ENCODE peak calls at places on chromosomes 5 and 9, in four cellular contexts. One of them, this sample, is unnamed.
A peak's percentile ranks its signal among the peaks of the same experiment; 100 is the strongest.

GRCh38 chr9:89564257-89564878 is 40.4 kb upstream of the GADD45G start:
- DNase-seq in esophagus squamous epithelium: no peak
- DNase-seq in A549: no peak
- DNase-seq in naive thymus-derived CD4-positive, alpha-beta T cell: no peak
- DNase-seq in this sample: no peak

GRCh38 chr5:159965031-159965837 is 43.7 kb upstream of the TTC1 start:
- DNase-seq in esophagus squamous epithelium: no peak
- DNase-seq in A549: peak; percentile 36
- DNase-seq in naive thymus-derived CD4-positive, alpha-beta T cell: no peak
- DNase-seq in this sample: no peak

GRCh38 chr5:37272564-37272963 is 23.4 kb upstream of the CPLANE1 start:
- DNase-seq in A549: peak; percentile 41
- DNase-seq in naive thymus-derived CD4-positive, alpha-beta T cell: no peak
- DNase-seq in esophagus squamous epithelium: no peak
- DNase-seq in this sample: no peak

GRCh38 chr5:165209101-165209727 is 1703.8 kb downstream of the MAT2B start:
- DNase-seq in A549: peak; percentile 2
- DNase-seq in esophagus squamous epithelium: no peak
- DNase-seq in naive thymus-derived CD4-positive, alpha-beta T cell: no peak
- DNase-seq in this sample: no peak

GRCh38 chr5:95884511-95884910 is 62.0 kb upstream of the GLRX start:
- DNase-seq in esophagus squamous epithelium: no peak
- DNase-seq in naive thymus-derived CD4-positive, alpha-beta T cell: no peak
- DNase-seq in A549: no peak
- DNase-seq in this sample: no peak

GRCh38 chr5:173663810-173664526 is 47.5 kb upstream of the BOD1 start:
- DNase-seq in esophagus squamous epithelium: no peak
- DNase-seq in naive thymus-derived CD4-positive, alpha-beta T cell: no peak
- DNase-seq in A549: no peak
- DNase-seq in this sample: no peak

GRCh38 chr5:112125910-112126309 is 293.2 kb downstream of the EPB41L4A start:
- DNase-seq in A549: no peak
- DNase-seq in naive thymus-derived CD4-positive, alpha-beta T cell: no peak
- DNase-seq in esophagus squamous epithelium: no peak
- DNase-seq in this sample: no peak

GRCh38 chr9:135641745-135642144 is 2.4 kb upstream of the GLT6D1 start:
- DNase-seq in naive thymus-derived CD4-positive, alpha-beta T cell: no peak
- DNase-seq in esophagus squamous epithelium: no peak
- DNase-seq in A549: no peak
- DNase-seq in this sample: no peak

GRCh38 chr5:120103498-120103897 is 360.6 kb upstream of the PRR16 start:
- DNase-seq in A549: no peak
- DNase-seq in esophagus squamous epithelium: no peak
- DNase-seq in naive thymus-derived CD4-positive, alpha-beta T cell: no peak
- DNase-seq in this sample: no peak

GRCh38 chr5:78907255-78907886 is 77.7 kb downstream of the ARSB start:
- DNase-seq in naive thymus-derived CD4-positive, alpha-beta T cell: no peak
- DNase-seq in esophagus squamous epithelium: no peak
- DNase-seq in A549: no peak
- DNase-seq in this sample: no peak
- H3K4me3 ChIP-seq in naive thymus-derived CD4-positive, alpha-beta T cell: no peak overlapping the region
- H3K4me3 ChIP-seq in esophagus squamous epithelium: peak overlapping the region; percentile 36
- H3K4me3 ChIP-seq in A549: no peak overlapping the region
- H3K4me3 ChIP-seq in this sample: no peak overlapping the region

GRCh38 chr9:37904647-37905505 is 949 bp upstream of the SLC25A51 start:
- DNase-seq in esophagus squamous epithelium: no peak
- DNase-seq in naive thymus-derived CD4-positive, alpha-beta T cell: no peak
- DNase-seq in A549: no peak
- DNase-seq in this sample: peak; percentile 66

GRCh38 chr9:37903831-37904646 is at the start of gene SLC25A51:
- DNase-seq in esophagus squamous epithelium: peak; percentile 55
- DNase-seq in naive thymus-derived CD4-positive, alpha-beta T cell: peak; percentile 97
- DNase-seq in A549: peak; percentile 94
- DNase-seq in this sample: peak; percentile 92

GRCh38 chr9:37902804-37903580 is 935 bp downstream of the SLC25A51 start:
- DNase-seq in esophagus squamous epithelium: no peak
- DNase-seq in naive thymus-derived CD4-positive, alpha-beta T cell: no peak
- DNase-seq in A549: no peak
- DNase-seq in this sample: no peak

GRCh38 chr9:37903581-37903830 is 421 bp downstream of the SLC25A51 start:
- DNase-seq in A549: peak; percentile 47
- DNase-seq in esophagus squamous epithelium: no peak
- DNase-seq in naive thymus-derived CD4-positive, alpha-beta T cell: no peak
- DNase-seq in this sample: no peak

DNA sequence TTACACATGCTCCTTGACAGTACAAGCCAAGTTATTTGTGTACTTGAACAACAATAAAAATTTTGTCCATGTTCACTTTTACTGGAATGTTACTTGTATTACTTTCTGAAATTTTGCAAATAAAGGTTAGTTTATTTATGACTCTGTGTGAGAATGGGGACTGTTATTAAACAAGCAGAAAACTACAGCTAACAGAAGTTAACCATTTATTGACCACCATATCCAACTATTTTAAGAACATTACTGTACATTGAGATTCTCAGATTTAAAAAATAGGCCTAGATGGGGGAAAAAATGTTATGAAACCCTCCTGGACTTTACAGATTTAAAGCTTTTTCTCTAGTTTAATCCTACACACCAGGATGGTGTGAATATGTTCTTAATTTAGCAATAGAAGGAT is 1.8 kb downstream of the SLC25A51 start:
- DNase-seq in esophagus squamous epithelium: no peak
- DNase-seq in naive thymus-derived CD4-positive, alpha-beta T cell: no peak
- DNase-seq in A549: no peak
- DNase-seq in this sample: no peak
- H3K4me3 ChIP-seq in esophagus squamous epithelium: no peak overlapping the region
- H3K4me3 ChIP-seq in naive thymus-derived CD4-positive, alpha-beta T cell: peak overlapping the region; percentile 69
- H3K4me3 ChIP-seq in A549: no peak overlapping the region
- H3K4me3 ChIP-seq in this sample: no peak overlapping the region

GRCh38 chr9:129412814-129413536 is 207.9 kb downstream of the C9orf50 start:
- DNase-seq in esophagus squamous epithelium: no peak
- DNase-seq in naive thymus-derived CD4-positive, alpha-beta T cell: no peak
- DNase-seq in A549: peak; percentile 38
- DNase-seq in this sample: peak; percentile 63
- H3K4me3 ChIP-seq in esophagus squamous epithelium: peak overlapping the region; percentile 77
- H3K4me3 ChIP-seq in naive thymus-derived CD4-positive, alpha-beta T cell: peak overlapping the region; percentile 59
- H3K4me3 ChIP-seq in A549: peak overlapping the region; percentile 38
- H3K4me3 ChIP-seq in this sample: peak overlapping the region; percentile 27

DNA sequence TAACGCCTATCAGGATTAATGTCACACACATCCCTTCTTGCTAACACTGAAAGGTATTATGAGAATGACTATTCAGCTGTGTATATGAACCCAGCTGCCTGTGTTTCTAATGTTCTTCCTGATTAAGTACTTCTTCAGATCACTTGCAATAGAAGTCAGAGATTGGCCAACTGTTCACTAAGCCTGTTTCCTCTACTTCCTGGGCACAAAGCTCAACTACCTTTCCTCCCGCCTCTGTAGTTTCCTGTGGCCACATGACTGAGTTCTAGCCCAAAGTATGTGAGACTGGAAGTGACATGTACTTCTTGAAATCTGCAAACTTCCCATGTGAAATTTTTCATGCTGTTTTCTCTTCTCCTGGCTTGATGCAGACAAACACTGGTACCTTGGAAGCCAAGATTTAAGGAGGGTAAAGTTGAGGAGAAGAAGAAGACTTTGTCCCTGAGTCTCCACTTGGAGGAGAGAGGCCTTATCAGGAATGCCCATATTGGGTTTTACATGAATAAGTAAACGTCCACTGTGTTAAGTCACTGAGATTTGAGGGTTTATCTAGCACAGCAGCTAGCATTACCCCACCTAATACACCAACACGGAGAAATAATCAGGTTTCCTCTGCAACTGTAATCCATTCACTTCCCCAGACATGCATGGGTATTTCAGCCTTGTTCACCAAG is 58.6 kb downstream of the SLIT3 start:
- DNase-seq in A549: no peak
- DNase-seq in esophagus squamous epithelium: no peak
- DNase-seq in naive thymus-derived CD4-positive, alpha-beta T cell: no peak
- DNase-seq in this sample: no peak
- H3K4me3 ChIP-seq in A549: no peak overlapping the region
- H3K4me3 ChIP-seq in esophagus squamous epithelium: no peak overlapping the region
- H3K4me3 ChIP-seq in naive thymus-derived CD4-positive, alpha-beta T cell: no peak overlapping the region
- H3K4me3 ChIP-seq in this sample: no peak overlapping the region

This sample was measured in upper lobe of left lung.